ENCODE peak calls at places on chromosomes 4 and X, in nine cellular contexts. One of them, this sample, is unnamed.

GRCh38 chrX:4935846-4936245 is 1222.4 kb upstream of the PRKX start:
- DNase-seq in sigmoid colon: no peak
- DNase-seq in renal cortical epithelial cell: no peak
- DNase-seq in kidney epithelial cell: no peak
- DNase-seq in smooth muscle cell of the brain vasculature: no peak
- DNase-seq in AG04449: no peak
- DNase-seq in germinal center: peak
- DNase-seq in activated gamma-delta T cell treated with anti-CD3 and anti-CD28 coated beads, Interleukin-2, amount 50 U/mL, for 16 hours: no peak
- DNase-seq in C1 segment of cervical spinal cord: no peak
- DNase-seq in this sample: no peak

GRCh38 chr4:121574618-121575017 is 122.2 kb downstream of the ANXA5 start:
- DNase-seq in sigmoid colon: no peak
- DNase-seq in renal cortical epithelial cell: no peak
- DNase-seq in kidney epithelial cell: no peak
- DNase-seq in smooth muscle cell of the brain vasculature: no peak
- DNase-seq in AG04449: no peak
- DNase-seq in germinal center: no peak
- DNase-seq in activated gamma-delta T cell treated with anti-CD3 and anti-CD28 coated beads, Interleukin-2, amount 50 U/mL, for 16 hours: no peak
- DNase-seq in C1 segment of cervical spinal cord: no peak
- DNase-seq in this sample: no peak

GRCh38 chrX:69155786-69156520 is 9.3 kb downstream of the PJA1 start:
- DNase-seq in sigmoid colon: no peak
- DNase-seq in renal cortical epithelial cell: no peak
- DNase-seq in kidney epithelial cell: no peak
- DNase-seq in smooth muscle cell of the brain vasculature: no peak
- DNase-seq in AG04449: no peak
- DNase-seq in germinal center: no peak
- DNase-seq in activated gamma-delta T cell treated with anti-CD3 and anti-CD28 coated beads, Interleukin-2, amount 50 U/mL, for 16 hours: no peak
- DNase-seq in C1 segment of cervical spinal cord: no peak
- DNase-seq in this sample: no peak

GRCh38 chr4:83207497-83208105 is 77.0 kb downstream of the COQ2 start:
- DNase-seq in sigmoid colon: no peak
- DNase-seq in renal cortical epithelial cell: peak
- DNase-seq in kidney epithelial cell: peak
- DNase-seq in smooth muscle cell of the brain vasculature: no peak
- DNase-seq in AG04449: peak
- DNase-seq in germinal center: no peak
- DNase-seq in activated gamma-delta T cell treated with anti-CD3 and anti-CD28 coated beads, Interleukin-2, amount 50 U/mL, for 16 hours: no peak
- DNase-seq in C1 segment of cervical spinal cord: no peak
- DNase-seq in this sample: no peak

GRCh38 chrX:154305481-154306205 is 10.0 kb downstream of the TKTL1 start:
- DNase-seq in sigmoid colon: no peak
- DNase-seq in renal cortical epithelial cell: no peak
- DNase-seq in kidney epithelial cell: no peak
- DNase-seq in smooth muscle cell of the brain vasculature: no peak
- DNase-seq in AG04449: no peak
- DNase-seq in germinal center: no peak
- DNase-seq in activated gamma-delta T cell treated with anti-CD3 and anti-CD28 coated beads, Interleukin-2, amount 50 U/mL, for 16 hours: no peak
- DNase-seq in C1 segment of cervical spinal cord: no peak
- DNase-seq in this sample: no peak

GRCh38 chrX:78092296-78092695 is 11.8 kb upstream of the PGK1 start:
- DNase-seq in sigmoid colon: no peak
- DNase-seq in renal cortical epithelial cell: peak
- DNase-seq in kidney epithelial cell: no peak
- DNase-seq in smooth muscle cell of the brain vasculature: no peak
- DNase-seq in AG04449: no peak
- DNase-seq in germinal center: no peak
- DNase-seq in activated gamma-delta T cell treated with anti-CD3 and anti-CD28 coated beads, Interleukin-2, amount 50 U/mL, for 16 hours: no peak
- DNase-seq in C1 segment of cervical spinal cord: no peak
- DNase-seq in this sample: no peak

GRCh38 chr4:140257461-140258305 is 103.7 kb upstream of the MAML3 start:
- DNase-seq in sigmoid colon: no peak
- DNase-seq in renal cortical epithelial cell: no peak
- DNase-seq in kidney epithelial cell: no peak
- DNase-seq in smooth muscle cell of the brain vasculature: no peak
- DNase-seq in AG04449: no peak
- DNase-seq in germinal center: no peak
- DNase-seq in activated gamma-delta T cell treated with anti-CD3 and anti-CD28 coated beads, Interleukin-2, amount 50 U/mL, for 16 hours: no peak
- DNase-seq in C1 segment of cervical spinal cord: no peak
- DNase-seq in this sample: no peak

GRCh38 chrX:71998836-71999509 is 88.3 kb downstream of the NHSL2 start:
- DNase-seq in sigmoid colon: no peak
- DNase-seq in renal cortical epithelial cell: no peak
- DNase-seq in kidney epithelial cell: no peak
- DNase-seq in smooth muscle cell of the brain vasculature: no peak
- DNase-seq in AG04449: no peak
- DNase-seq in germinal center: peak
- DNase-seq in activated gamma-delta T cell treated with anti-CD3 and anti-CD28 coated beads, Interleukin-2, amount 50 U/mL, for 16 hours: no peak
- DNase-seq in C1 segment of cervical spinal cord: no peak
- DNase-seq in this sample: no peak

GRCh38 chrX:100609591-100609990 is 24.9 kb downstream of the TNMD start:
- DNase-seq in sigmoid colon: no peak
- DNase-seq in renal cortical epithelial cell: no peak
- DNase-seq in kidney epithelial cell: no peak
- DNase-seq in smooth muscle cell of the brain vasculature: no peak
- DNase-seq in AG04449: no peak
- DNase-seq in germinal center: no peak
- DNase-seq in activated gamma-delta T cell treated with anti-CD3 and anti-CD28 coated beads, Interleukin-2, amount 50 U/mL, for 16 hours: no peak
- DNase-seq in C1 segment of cervical spinal cord: no peak
- DNase-seq in this sample: no peak

GRCh38 chr4:40662962-40663604 is 33.4 kb upstream of the RBM47 start:
- DNase-seq in sigmoid colon: no peak
- DNase-seq in renal cortical epithelial cell: peak
- DNase-seq in kidney epithelial cell: peak
- DNase-seq in smooth muscle cell of the brain vasculature: peak
- DNase-seq in AG04449: peak
- DNase-seq in germinal center: no peak
- DNase-seq in activated gamma-delta T cell treated with anti-CD3 and anti-CD28 coated beads, Interleukin-2, amount 50 U/mL, for 16 hours: no peak
- DNase-seq in C1 segment of cervical spinal cord: no peak
- DNase-seq in this sample: no peak

GRCh38 chr4:74045772-74046171 is 7.3 kb upstream of the CXCL3 start:
- DNase-seq in sigmoid colon: no peak
- DNase-seq in renal cortical epithelial cell: no peak
- DNase-seq in kidney epithelial cell: no peak
- DNase-seq in smooth muscle cell of the brain vasculature: no peak
- DNase-seq in AG04449: no peak
- DNase-seq in germinal center: no peak
- DNase-seq in activated gamma-delta T cell treated with anti-CD3 and anti-CD28 coated beads, Interleukin-2, amount 50 U/mL, for 16 hours: no peak
- DNase-seq in C1 segment of cervical spinal cord: no peak
- DNase-seq in this sample: no peak

GRCh38 chr4:4666187-4666586 is 124.3 kb upstream of the STX18 start:
- DNase-seq in sigmoid colon: no peak
- DNase-seq in renal cortical epithelial cell: no peak
- DNase-seq in kidney epithelial cell: no peak
- DNase-seq in smooth muscle cell of the brain vasculature: no peak
- DNase-seq in AG04449: no peak
- DNase-seq in germinal center: no peak
- DNase-seq in activated gamma-delta T cell treated with anti-CD3 and anti-CD28 coated beads, Interleukin-2, amount 50 U/mL, for 16 hours: no peak
- DNase-seq in C1 segment of cervical spinal cord: no peak
- DNase-seq in this sample: no peak

GRCh38 chrX:132389480-132389879 is 99.4 kb downstream of the MBNL3 start:
- DNase-seq in sigmoid colon: no peak
- DNase-seq in renal cortical epithelial cell: no peak
- DNase-seq in kidney epithelial cell: no peak
- DNase-seq in smooth muscle cell of the brain vasculature: no peak
- DNase-seq in AG04449: no peak
- DNase-seq in germinal center: no peak
- DNase-seq in activated gamma-delta T cell treated with anti-CD3 and anti-CD28 coated beads, Interleukin-2, amount 50 U/mL, for 16 hours: no peak
- DNase-seq in C1 segment of cervical spinal cord: no peak
- DNase-seq in this sample: no peak

GRCh38 chr4:55397521-55398321 is 2.0 kb downstream of the TMEM165 start:
- DNase-seq in sigmoid colon: no peak
- DNase-seq in renal cortical epithelial cell: peak
- DNase-seq in kidney epithelial cell: no peak
- DNase-seq in smooth muscle cell of the brain vasculature: no peak
- DNase-seq in AG04449: peak
- DNase-seq in germinal center: no peak
- DNase-seq in activated gamma-delta T cell treated with anti-CD3 and anti-CD28 coated beads, Interleukin-2, amount 50 U/mL, for 16 hours: no peak
- DNase-seq in C1 segment of cervical spinal cord: no peak
- DNase-seq in this sample: no peak

GRCh38 chr4:52838729-52839722 is 23.1 kb upstream of the RASL11B start:
- DNase-seq in sigmoid colon: no peak
- DNase-seq in renal cortical epithelial cell: no peak
- DNase-seq in kidney epithelial cell: no peak
- DNase-seq in smooth muscle cell of the brain vasculature: no peak
- DNase-seq in AG04449: no peak
- DNase-seq in germinal center: no peak
- DNase-seq in activated gamma-delta T cell treated with anti-CD3 and anti-CD28 coated beads, Interleukin-2, amount 50 U/mL, for 16 hours: no peak
- DNase-seq in C1 segment of cervical spinal cord: no peak
- DNase-seq in this sample: no peak

GRCh38 chrX:47543496-47543895 is 17.5 kb upstream of the ARAF start:
- DNase-seq in sigmoid colon: no peak
- DNase-seq in renal cortical epithelial cell: no peak
- DNase-seq in kidney epithelial cell: no peak
- DNase-seq in smooth muscle cell of the brain vasculature: no peak
- DNase-seq in AG04449: no peak
- DNase-seq in germinal center: no peak
- DNase-seq in activated gamma-delta T cell treated with anti-CD3 and anti-CD28 coated beads, Interleukin-2, amount 50 U/mL, for 16 hours: no peak
- DNase-seq in C1 segment of cervical spinal cord: no peak
- DNase-seq in this sample: no peak

GRCh38 chrX:9940397-9940796 is 26.8 kb upstream of the CLDN34 start:
- DNase-seq in sigmoid colon: no peak
- DNase-seq in renal cortical epithelial cell: peak
- DNase-seq in kidney epithelial cell: peak
- DNase-seq in smooth muscle cell of the brain vasculature: peak
- DNase-seq in AG04449: peak
- DNase-seq in germinal center: no peak
- DNase-seq in activated gamma-delta T cell treated with anti-CD3 and anti-CD28 coated beads, Interleukin-2, amount 50 U/mL, for 16 hours: no peak
- DNase-seq in C1 segment of cervical spinal cord: no peak
- DNase-seq in this sample: no peak